ENCODE peak calls at places on chromosomes 11 and 22, in six cellular contexts. H, K, D, Y, J and P are unnamed samples.

GRCh38 chr11:65504671-65505433 is 6.0 kb downstream of the MALAT1 start:
- DNase-seq in H (no peak), K (no peak), D (no peak), Y (no peak), J (no peak), P (no peak)

GRCh38 chr11:120547871-120548681 is 36.5 kb downstream of the GRIK4 start:
- DNase-seq in H (no peak), K (peak), D (no peak), Y (peak), J (no peak), P (no peak)

GRCh38 chr11:48210052-48210451 is 6.6 kb upstream of the OR4B1 start:
- DNase-seq in H (no peak), K (no peak), D (no peak), Y (peak), J (no peak), P (no peak)

GRCh38 chr11:48104562-48104924 is 112.1 kb upstream of the OR4B1 start:
- DNase-seq in H (no peak), K (no peak), D (no peak), Y (no peak), J (no peak), P (no peak)

GRCh38 chr11:16956538-16957153 is 57.6 kb downstream of the PLEKHA7 start:
- DNase-seq in H (no peak), K (no peak), D (no peak), Y (no peak), J (no peak), P (no peak)

GRCh38 chr22:20043997-20044342 is 23.1 kb downstream of the TANGO2 start:
- DNase-seq in H (no peak), K (no peak), D (no peak), Y (no peak), J (no peak), P (no peak)

GRCh38 chr22:46390652-46391301 is 55.3 kb downstream of the TRMU start:
- DNase-seq in H (peak), K (peak), D (no peak), Y (peak), J (no peak), P (no peak)

GRCh38 chr11:95688501-95689222 is 100.9 kb downstream of the FAM76B start:
- DNase-seq in H (no peak), K (no peak), D (no peak), Y (no peak), J (no peak), P (no peak)

GRCh38 chr11:75031224-75031753 is 42.6 kb downstream of the NEU3 start:
- DNase-seq in H (no peak), K (peak), D (no peak), Y (peak), J (no peak), P (no peak)

GRCh38 chr11:64036081-64037026 is 623 bp downstream of the FLRT1 start:
- DNase-seq in H (no peak), K (no peak), D (no peak), Y (peak), J (no peak), P (no peak)